ENCODE peak calls at places on chromosomes 3 and 15, in ten cellular contexts. H, G, R, A, M, E, U, X, K and P are unnamed samples.

GRCh38 chr3:23455775-23456174 is 252.6 kb downstream of the UBE2E2 start:
- DNase-seq in A (peak; percentile 47), K (no peak), G (peak; percentile 88), R (no peak), H (peak; percentile 45), X (no peak), M (no peak), U (peak; percentile 80), E (no peak), P (no peak)

GRCh38 chr3:23831517-23832394 is 26.0 kb downstream of the UBE2E1 start:
- DNase-seq in U (no peak), X (no peak), K (no peak), E (no peak), H (no peak), G (no peak), M (no peak), R (no peak), A (no peak), P (no peak)

GRCh38 chr15:28021281-28022039 is 77.7 kb downstream of the OCA2 start:
- DNase-seq in R (no peak), A (peak; percentile 88), G (peak; percentile 48), X (no peak), M (no peak), H (peak; percentile 13), U (no peak), E (peak; percentile 34), K (no peak), P (peak; percentile 50)

GRCh38 chr3:51045006-51045405 is 340.1 kb upstream of the MANF start:
- DNase-seq in G (no peak), M (no peak), X (no peak), A (no peak), R (no peak), K (no peak), H (no peak), U (no peak), E (no peak), P (no peak)

GRCh38 chr15:97114900-97115763 is 784.6 kb downstream of the NR2F2 start:
- DNase-seq in X (no peak), A (no peak), M (no peak), H (no peak), K (no peak), E (no peak), G (no peak), R (no peak), U (no peak), P (no peak)

GRCh38 chr15:26891448-26891881 is 24.6 kb downstream of the GABRA5 start:
- DNase-seq in X (no peak), U (peak; percentile 31), R (no peak), K (peak; percentile 75), H (peak; percentile 26), M (no peak), G (peak; percentile 38), A (peak; percentile 28), E (peak; percentile 47), P (peak; percentile 75)

GRCh38 chr3:4314688-4315087 is 11.5 kb downstream of the SETMAR start:
- DNase-seq in A (no peak), U (no peak), M (no peak), X (no peak), H (no peak), K (peak; percentile 14), E (no peak), R (no peak), G (peak; percentile 9), P (no peak)

GRCh38 chr3:27729748-27730611 is 7.9 kb upstream of the EOMES start:
- DNase-seq in E (no peak), H (peak; percentile 26), R (no peak), G (no peak), K (no peak), U (no peak), X (no peak), A (no peak), M (no peak), P (no peak)

GRCh38 chr15:49620174-49620573 is 444 bp downstream of the FAM227B start:
- DNase-seq in M (no peak), R (no peak), X (no peak), G (peak; percentile 33), H (peak; percentile 27), U (no peak), A (peak; percentile 69), E (no peak), K (peak; percentile 58), P (no peak)

GRCh38 chr15:65232520-65232919 is 21.2 kb upstream of the CILP start:
- DNase-seq in M (no peak), A (no peak), R (no peak), E (no peak), U (no peak), X (no peak), G (no peak), K (no peak), H (no peak), P (no peak)

GRCh38 chr3:157574580-157574979 is 71.4 kb upstream of the VEPH1 start:
- DNase-seq in X (no peak), M (no peak), G (no peak), A (peak; percentile 59), K (no peak), R (no peak), U (no peak), E (no peak), H (no peak), P (no peak)

GRCh38 chr15:67244966-67245478 is 9.4 kb downstream of the AAGAB start:
- DNase-seq in A (no peak), X (no peak), U (no peak), E (no peak), R (no peak), H (peak; percentile 47), K (no peak), M (no peak), G (peak; percentile 58), P (no peak)

GRCh38 chr3:197540961-197541377 is 14.8 kb downstream of the BDH1 start:
- DNase-seq in U (no peak), H (no peak), K (no peak), M (no peak), X (no peak), R (no peak), E (no peak), A (no peak), G (no peak), P (no peak)

GRCh38 chr3:72368331-72368975 is 479.8 kb downstream of the SHQ1 start:
- DNase-seq in K (no peak), A (no peak), G (peak; percentile 19), U (no peak), M (no peak), E (no peak), R (no peak), H (no peak), X (no peak), P (peak; percentile 32)

GRCh38 chr3:106611841-106612240 is 743.0 kb upstream of the CBLB start:
- DNase-seq in G (no peak), X (no peak), M (no peak), K (no peak), U (no peak), E (no peak), A (no peak), R (no peak), H (no peak), P (no peak)

GRCh38 chr15:42796955-42797779 is 60.2 kb upstream of the CDAN1 start:
- DNase-seq in M (no peak), H (peak; percentile 13), U (no peak), A (no peak), X (no peak), G (peak; percentile 1), R (no peak), E (no peak), K (no peak), P (no peak)

GRCh38 chr3:195047536-195047935 is 223.4 kb downstream of the XXYLT1 start:
- DNase-seq in K (no peak), X (no peak), E (no peak), H (no peak), M (no peak), U (no peak), G (no peak), A (no peak), R (no peak), P (no peak)

GRCh38 chr3:40925228-40925627 is 274.1 kb upstream of the CTNNB1 start:
- DNase-seq in R (no peak), G (no peak), A (no peak), E (no peak), K (no peak), M (no peak), X (no peak), H (no peak), U (no peak), P (no peak)

GRCh38 chr3:149421764-149422163 is 44.3 kb upstream of the TM4SF1 start:
- DNase-seq in A (no peak), H (peak; percentile 31), E (no peak), M (no peak), U (no peak), R (no peak), G (no peak), K (no peak), X (no peak), P (no peak)

GRCh38 chr15:39172380-39173281 is 408.2 kb upstream of the THBS1 start:
- DNase-seq in A (peak; percentile 79), U (peak; percentile 79), G (peak; percentile 79), X (no peak), R (no peak), E (peak; percentile 20), K (peak; percentile 68), M (no peak), H (peak; percentile 82), P (peak; percentile 42)

GRCh38 chr15:37131639-37132038 is 31.3 kb upstream of the MEIS2 start:
- DNase-seq in G (no peak), U (no peak), E (no peak), M (no peak), X (no peak), A (no peak), R (no peak), K (no peak), H (no peak), P (no peak)

GRCh38 chr3:71602256-71602655 is 18.7 kb upstream of the FOXP1 start:
- DNase-seq in R (no peak), U (no peak), E (no peak), K (no peak), M (no peak), X (no peak), G (no peak), H (no peak), A (peak; percentile 82), P (no peak)

GRCh38 chr3:59605318-59605717 is 555.5 kb upstream of the CFAP20DC start:
- DNase-seq in G (no peak), A (no peak), M (no peak), H (no peak), X (no peak), E (no peak), U (no peak), R (no peak), K (no peak), P (no peak)

GRCh38 chr3:171162986-171163723 is 136.6 kb upstream of the SLC2A2 start:
- DNase-seq in R (no peak), H (no peak), G (no peak), E (no peak), X (no peak), M (no peak), U (no peak), K (peak; percentile 20), A (peak; percentile 88), P (no peak)

GRCh38 chr15:48001393-48002059 is 119.3 kb upstream of the SLC24A5 start:
- DNase-seq in K (no peak), M (no peak), G (no peak), X (no peak), H (no peak), E (no peak), U (no peak), A (no peak), R (no peak), P (no peak)

GRCh38 chr3:196774191-196774820 is 34.6 kb downstream of the PAK2 start:
- DNase-seq in H (peak; percentile 64), U (no peak), A (peak; percentile 58), G (no peak), E (no peak), M (no peak), R (no peak), K (peak; percentile 70), X (no peak), P (peak; percentile 12)

GRCh38 chr3:189900578-189900977 is 220.1 kb downstream of the P3H2 start:
- DNase-seq in X (no peak), M (no peak), A (no peak), G (no peak), K (no peak), E (no peak), H (no peak), R (no peak), U (no peak), P (no peak)

GRCh38 chr15:42010434-42010833 is 10.4 kb downstream of the PLA2G4E start:
- DNase-seq in G (no peak), H (peak; percentile 23), R (no peak), X (no peak), A (peak; percentile 33), E (no peak), M (no peak), K (no peak), U (no peak), P (no peak)